ENCODE peak calls at places on chromosome 22, in seven cellular contexts. I, S, B, W, F, C and L are unnamed samples.

GRCh38 chr22:46614070-46614931 is 5.9 kb upstream of the GRAMD4 start:
- DNase-seq in I (no peak), S (no peak), B (no peak), W (peak; percentile 54), F (no peak), C (no peak), L (no peak)

GRCh38 chr22:36258750-36259619 is 6.1 kb downstream of the APOL1 start:
- DNase-seq in I (peak; percentile 72), S (peak; percentile 16), B (peak; percentile 50), W (no peak), F (peak; percentile 80), C (no peak), L (no peak)

GRCh38 chr22:23074451-23074850 is 4.1 kb downstream of the GNAZ start:
- DNase-seq in I (no peak), S (no peak), B (no peak), W (no peak), F (peak; percentile 33), C (peak; percentile 39), L (no peak)

GRCh38 chr22:35477911-35478582 is 62.6 kb upstream of the RASD2 start:
- DNase-seq in I (peak; percentile 44), S (peak; percentile 83), B (peak; percentile 79), W (no peak), F (peak; percentile 95), C (peak; percentile 51), L (peak; percentile 56)

GRCh38 chr22:40367342-40367741 is 3.1 kb upstream of the SGSM3 start:
- DNase-seq in I (no peak), S (no peak), B (no peak), W (no peak), F (no peak), C (no peak), L (no peak)

GRCh38 chr22:47175761-47176359 is 413.4 kb downstream of the TBC1D22A start:
- DNase-seq in I (peak; percentile 18), S (no peak), B (peak; percentile 12), W (no peak), F (peak; percentile 64), C (peak; percentile 43), L (no peak)

GRCh38 chr22:23840026-23840425 is 1.2 kb upstream of the DERL3 start:
- DNase-seq in I (no peak), S (no peak), B (no peak), W (no peak), F (no peak), C (no peak), L (no peak)

GRCh38 chr22:20437253-20438065 is at the start of gene SCARF2:
- DNase-seq in I (peak; percentile 81), S (no peak), B (peak; percentile 81), W (no peak), F (peak; percentile 84), C (peak; percentile 39), L (no peak)

GRCh38 chr22:22928666-22929380 is 41.2 kb downstream of the IGLL5 start:
- DNase-seq in I (peak; percentile 43), S (peak; percentile 97), B (no peak), W (peak; percentile 89), F (no peak), C (no peak), L (peak; percentile 19)

GRCh38 chr22:36374603-36375024 is 13.2 kb downstream of the MYH9 start:
- DNase-seq in I (no peak), S (peak; percentile 60), B (no peak), W (no peak), F (no peak), C (peak; percentile 74), L (no peak)

GRCh38 chr22:36541831-36542391 is 12.9 kb upstream of the EIF3D start:
- DNase-seq in I (no peak), S (no peak), B (peak; percentile 26), W (no peak), F (no peak), C (peak; percentile 22), L (no peak)

GRCh38 chr22:20646377-20646776 is 127.5 kb upstream of the SERPIND1 start:
- DNase-seq in I (no peak), S (no peak), B (no peak), W (no peak), F (no peak), C (no peak), L (no peak)

GRCh38 chr22:19723990-19724827 is 870 bp downstream of the GP1BB start:
- DNase-seq in I (no peak), S (peak; percentile 72), B (no peak), W (no peak), F (no peak), C (no peak), L (no peak)

GRCh38 chr22:25120093-25120561 is 79.5 kb upstream of the CRYBB3 start:
- DNase-seq in I (peak; percentile 42), S (no peak), B (no peak), W (no peak), F (no peak), C (peak; percentile 85), L (peak; percentile 46)

GRCh38 chr22:36149464-36149863 is 11.1 kb downstream of the APOL3 start:
- DNase-seq in I (no peak), S (peak; percentile 34), B (no peak), W (no peak), F (peak; percentile 55), C (no peak), L (no peak)

GRCh38 chr22:36110306-36110791 is 50.2 kb downstream of the APOL3 start:
- DNase-seq in I (no peak), S (no peak), B (no peak), W (no peak), F (peak; percentile 54), C (no peak), L (no peak)

GRCh38 chr22:40511604-40512003 is 124.9 kb downstream of the MRTFA start:
- DNase-seq in I (no peak), S (no peak), B (no peak), W (no peak), F (no peak), C (no peak), L (no peak)

GRCh38 chr22:27372364-27372763 is 429.2 kb downstream of the MN1 start:
- DNase-seq in I (no peak), S (no peak), B (no peak), W (no peak), F (no peak), C (no peak), L (no peak)

GRCh38 chr22:20803696-20804324 is 29.9 kb downstream of the SERPIND1 start:
- DNase-seq in I (no peak), S (peak; percentile 56), B (peak; percentile 28), W (no peak), F (no peak), C (no peak), L (no peak)

GRCh38 chr22:24432059-24432853 is 4.9 kb downstream of the ADORA2A start:
- DNase-seq in I (peak; percentile 81), S (no peak), B (peak; percentile 73), W (no peak), F (peak; percentile 87), C (no peak), L (no peak)

GRCh38 chr22:27218012-27218483 is 560.7 kb downstream of the MIAT start:
- DNase-seq in I (no peak), S (no peak), B (no peak), W (no peak), F (no peak), C (no peak), L (no peak)

DNA sequence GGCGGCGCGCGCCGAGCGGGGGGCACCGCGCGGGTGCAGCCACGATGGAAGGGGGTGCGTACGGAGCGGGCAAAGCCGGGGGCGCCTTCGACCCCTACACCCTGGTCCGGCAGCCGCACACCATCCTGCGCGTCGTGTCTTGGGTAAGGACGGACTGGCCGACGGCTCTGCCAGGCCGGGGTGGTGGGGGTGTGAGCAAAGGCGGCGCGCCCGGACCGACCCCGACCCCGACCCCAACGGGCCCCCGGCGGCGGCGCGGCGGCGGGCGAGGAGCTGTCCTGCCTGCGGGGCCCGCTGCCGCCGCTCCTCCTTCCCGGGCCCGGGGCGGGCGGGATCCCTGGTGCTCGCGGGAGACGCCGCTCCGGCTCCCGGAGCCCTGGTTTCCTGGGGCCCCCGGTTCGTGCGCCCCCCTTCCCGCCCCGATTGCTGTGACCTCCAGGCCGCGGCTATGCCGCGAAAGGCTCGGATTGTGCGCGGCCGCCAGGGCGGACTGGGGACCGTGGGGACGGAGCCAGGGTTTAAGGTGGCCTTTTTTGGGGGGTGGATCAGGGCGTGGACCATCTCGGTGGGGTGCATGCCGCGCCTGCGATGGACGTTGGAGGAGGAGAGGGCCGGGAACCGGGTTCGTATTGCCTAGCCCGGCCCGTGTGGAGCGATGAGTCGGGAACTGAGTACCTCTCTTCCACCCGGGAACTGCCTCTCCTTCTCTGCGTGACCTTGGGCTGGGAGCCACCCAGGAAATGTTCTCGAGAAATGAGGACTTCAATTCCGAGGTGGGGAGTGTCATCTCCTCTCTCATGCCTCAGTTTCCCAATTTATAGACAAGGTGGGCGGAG is at the start of gene SYNGR1:
- DNase-seq in I (peak; percentile 33), S (no peak), B (peak; percentile 42), W (no peak), F (no peak), C (no peak), L (no peak)
- TF ChIP-seq POLR2A in I (no peak), S (no peak), B (peak; percentile 41), W (no peak), F (no peak), C (no peak), L (peak; percentile 33)

GRCh38 chr22:42070517-42071422 is at the start of gene NAGA:
- DNase-seq in I (peak; percentile 95), S (peak; percentile 99), B (peak; percentile 94), W (peak; percentile 97), F (peak; percentile 98), C (peak; percentile 98), L (peak; percentile 90)
- TF ChIP-seq POLR2A in I (no peak), S (peak; percentile 78), B (peak; percentile 90), W (peak; percentile 80), F (peak; percentile 73), C (peak; percentile 80), L (peak; percentile 59)

GRCh38 chr22:50218996-50219727 is 18.4 kb downstream of the SELENOO start:
- DNase-seq in I (peak; percentile 84), S (peak; percentile 43), B (peak; percentile 82), W (no peak), F (peak; percentile 97), C (peak; percentile 97), L (peak; percentile 48)

GRCh38 chr22:50216161-50216683 is 15.4 kb downstream of the SELENOO start:
- DNase-seq in I (no peak), S (no peak), B (no peak), W (no peak), F (peak; percentile 62), C (no peak), L (no peak)

GRCh38 chr22:50216684-50217520 is 16.1 kb downstream of the SELENOO start:
- DNase-seq in I (no peak), S (no peak), B (no peak), W (no peak), F (peak; percentile 65), C (no peak), L (no peak)

GRCh38 chr22:50218153-50218995 is 17.6 kb downstream of the SELENOO start:
- DNase-seq in I (no peak), S (no peak), B (no peak), W (no peak), F (peak; percentile 66), C (no peak), L (no peak)

GRCh38 chr22:50217543-50218152 is 16.8 kb downstream of the SELENOO start:
- DNase-seq in I (no peak), S (no peak), B (no peak), W (no peak), F (no peak), C (no peak), L (no peak)
- TF ChIP-seq POLR2A in I (no peak), S (no peak), B (no peak), W (no peak), F (no peak), C (no peak), L (no peak)

GRCh38 chr22:30291334-30291892 is 2.1 kb upstream of the CASTOR1 start:
- DNase-seq in I (no peak), S (no peak), B (no peak), W (no peak), F (no peak), C (no peak), L (no peak)
- TF ChIP-seq POLR2A in I (no peak), S (no peak), B (no peak), W (no peak), F (no peak), C (no peak), L (no peak)

GRCh38 chr22:31628969-31629723 is 32.9 kb downstream of the PISD start:
- DNase-seq in I (no peak), S (no peak), B (no peak), W (peak; percentile 18), F (no peak), C (no peak), L (no peak)
- TF ChIP-seq POLR2A in I (no peak), S (no peak), B (no peak), W (no peak), F (no peak), C (no peak), L (no peak)